ENCODE peak calls at places on chromosomes 4 and X, in seven cellular contexts. N is stromal cell of bone marrow; P is activated CD4-positive, alpha-beta T cell treated with anti-CD3 and anti-CD28 coated beads for 1 hour; W is activated effector memory CD4-positive, alpha-beta T cell treated with Interleukin-2 at 50 U/mL for 16 hours; V is choroid plexus epithelial cell; O is anterior cingulate cortex; F is stimulated activated naive CD4-positive, alpha-beta T cell. H is an unnamed sample.

GRCh38 chrX:48956728-48957414 is 536 bp downstream of the OTUD5 start:
- DNase-seq in N (no peak), P (peak; percentile 30), W (peak; percentile 32), V (no peak), O (no peak), F (peak; percentile 40), H (peak; percentile 35)

GRCh38 chrX:72100824-72101351 is 30.8 kb downstream of the RTL5 start:
- DNase-seq in N (no peak), P (peak; percentile 26), W (peak; percentile 61), V (no peak), O (no peak), F (peak; percentile 69), H (peak; percentile 71)

GRCh38 chrX:105650577-105650976 is 171.8 kb upstream of the NRK start:
- DNase-seq in N (no peak), P (no peak), W (no peak), V (no peak), O (no peak), F (no peak), H (no peak)

GRCh38 chr4:32560306-32560705 is 1840.1 kb downstream of the PCDH7 start:
- DNase-seq in N (peak; percentile 2), P (no peak), W (no peak), V (peak; percentile 92), O (no peak), F (no peak), H (no peak)

GRCh38 chr4:8303485-8304281 is 34.1 kb downstream of the HTRA3 start:
- DNase-seq in N (peak; percentile 70), P (no peak), W (no peak), V (peak; percentile 95), O (no peak), F (no peak), H (no peak)

GRCh38 chr4:43271946-43272345 is 379.4 kb downstream of the GRXCR1 start:
- DNase-seq in N (no peak), P (no peak), W (no peak), V (no peak), O (no peak), F (no peak), H (no peak)

GRCh38 chrX:128973033-128973432 is 550.3 kb downstream of the SMARCA1 start:
- DNase-seq in N (no peak), P (no peak), W (no peak), V (no peak), O (no peak), F (no peak), H (no peak)

GRCh38 chr4:114180481-114180880 is 201.0 kb upstream of the ARSJ start:
- DNase-seq in N (peak; percentile 54), P (no peak), W (no peak), V (peak; percentile 87), O (peak; percentile 3), F (peak; percentile 2), H (no peak)

GRCh38 chr4:2080429-2081300 is 21.5 kb downstream of the NAT8L start:
- DNase-seq in N (no peak), P (no peak), W (no peak), V (no peak), O (no peak), F (no peak), H (no peak)

GRCh38 chr4:151797131-151797530 is 36.3 kb upstream of the GATB start:
- DNase-seq in N (peak; percentile 7), P (no peak), W (no peak), V (no peak), O (no peak), F (no peak), H (no peak)

H was measured in activated T-helper 2 cell treated with anti-CD3 and anti-CD28 coated beads, Interferon-gamma antibody, Interleukin-2, Interleukin-4, amounts not matched to agents 10 μg/mL and 5 μg/mL and 100 μg/mL, durations not matched to agents 14 hours and 24 hours and 36 hours.